ENCODE peak calls at places on chromosomes 1 and 21, in nine cellular contexts. One of them, this sample, is unnamed.

GRCh38 chr1:21344750-21345443 is 54.6 kb upstream of the ECE1 start:
- DNase-seq in Karpas-422: peak
- DNase-seq in pancreas: peak
- DNase-seq in Caki2: no peak
- DNase-seq in stimulated activated CD8-positive, alpha-beta memory T cell treated with anti-CD3 and anti-CD28 coated beads, Interleukin-4, amount 100 ng/mL, for 48 hours: peak
- DNase-seq in GM12864: no peak
- DNase-seq in AG08396: no peak
- DNase-seq in NCI-H2081 treated with DMSO at 0.1 percent for 48 hours: no peak
- DNase-seq in NCI-H510A treated with DMSO at 0.1 percent for 48 hours: no peak
- DNase-seq in this sample: no peak

GRCh38 chr1:223670458-223671159 is 5.1 kb upstream of the CAPN8 start:
- DNase-seq in Karpas-422: peak
- DNase-seq in pancreas: no peak
- DNase-seq in Caki2: peak
- DNase-seq in stimulated activated CD8-positive, alpha-beta memory T cell treated with anti-CD3 and anti-CD28 coated beads, Interleukin-4, amount 100 ng/mL, for 48 hours: no peak
- DNase-seq in GM12864: no peak
- DNase-seq in AG08396: peak
- DNase-seq in NCI-H2081 treated with DMSO at 0.1 percent for 48 hours: no peak
- DNase-seq in NCI-H510A treated with DMSO at 0.1 percent for 48 hours: peak
- DNase-seq in this sample: peak

GRCh38 chr1:92192246-92192645 is 25.5 kb upstream of the C1orf146 start:
- DNase-seq in Karpas-422: no peak
- DNase-seq in pancreas: no peak
- DNase-seq in Caki2: no peak
- DNase-seq in stimulated activated CD8-positive, alpha-beta memory T cell treated with anti-CD3 and anti-CD28 coated beads, Interleukin-4, amount 100 ng/mL, for 48 hours: no peak
- DNase-seq in GM12864: no peak
- DNase-seq in AG08396: no peak
- DNase-seq in NCI-H2081 treated with DMSO at 0.1 percent for 48 hours: no peak
- DNase-seq in NCI-H510A treated with DMSO at 0.1 percent for 48 hours: no peak
- DNase-seq in this sample: no peak

GRCh38 chr1:67053535-67053784 is 488 bp downstream of the SLC35D1 start:
- DNase-seq in Karpas-422: peak
- DNase-seq in pancreas: peak
- DNase-seq in Caki2: no peak
- DNase-seq in stimulated activated CD8-positive, alpha-beta memory T cell treated with anti-CD3 and anti-CD28 coated beads, Interleukin-4, amount 100 ng/mL, for 48 hours: no peak
- DNase-seq in GM12864: no peak
- DNase-seq in AG08396: peak
- DNase-seq in NCI-H2081 treated with DMSO at 0.1 percent for 48 hours: no peak
- DNase-seq in NCI-H510A treated with DMSO at 0.1 percent for 48 hours: no peak
- DNase-seq in this sample: peak

GRCh38 chr1:157189096-157189495 is 50.9 kb upstream of the ETV3 start:
- DNase-seq in Karpas-422: no peak
- DNase-seq in pancreas: no peak
- DNase-seq in Caki2: no peak
- DNase-seq in stimulated activated CD8-positive, alpha-beta memory T cell treated with anti-CD3 and anti-CD28 coated beads, Interleukin-4, amount 100 ng/mL, for 48 hours: no peak
- DNase-seq in GM12864: no peak
- DNase-seq in AG08396: no peak
- DNase-seq in NCI-H2081 treated with DMSO at 0.1 percent for 48 hours: no peak
- DNase-seq in NCI-H510A treated with DMSO at 0.1 percent for 48 hours: no peak
- DNase-seq in this sample: no peak

GRCh38 chr1:11730429-11730861 is 5.5 kb upstream of the AGTRAP start:
- DNase-seq in Karpas-422: peak
- DNase-seq in pancreas: no peak
- DNase-seq in Caki2: no peak
- DNase-seq in stimulated activated CD8-positive, alpha-beta memory T cell treated with anti-CD3 and anti-CD28 coated beads, Interleukin-4, amount 100 ng/mL, for 48 hours: no peak
- DNase-seq in GM12864: no peak
- DNase-seq in AG08396: no peak
- DNase-seq in NCI-H2081 treated with DMSO at 0.1 percent for 48 hours: no peak
- DNase-seq in NCI-H510A treated with DMSO at 0.1 percent for 48 hours: no peak
- DNase-seq in this sample: peak

GRCh38 chr1:26094076-26094669 is 17.5 kb upstream of the PDIK1L start:
- DNase-seq in Karpas-422: no peak
- DNase-seq in pancreas: peak
- DNase-seq in Caki2: no peak
- DNase-seq in stimulated activated CD8-positive, alpha-beta memory T cell treated with anti-CD3 and anti-CD28 coated beads, Interleukin-4, amount 100 ng/mL, for 48 hours: no peak
- DNase-seq in GM12864: no peak
- DNase-seq in AG08396: no peak
- DNase-seq in NCI-H2081 treated with DMSO at 0.1 percent for 48 hours: no peak
- DNase-seq in NCI-H510A treated with DMSO at 0.1 percent for 48 hours: no peak
- DNase-seq in this sample: no peak

GRCh38 chr1:227124461-227124860 is 184.4 kb downstream of the COQ8A start:
- DNase-seq in Karpas-422: no peak
- DNase-seq in pancreas: no peak
- DNase-seq in Caki2: no peak
- DNase-seq in stimulated activated CD8-positive, alpha-beta memory T cell treated with anti-CD3 and anti-CD28 coated beads, Interleukin-4, amount 100 ng/mL, for 48 hours: no peak
- DNase-seq in GM12864: no peak
- DNase-seq in AG08396: no peak
- DNase-seq in NCI-H2081 treated with DMSO at 0.1 percent for 48 hours: no peak
- DNase-seq in NCI-H510A treated with DMSO at 0.1 percent for 48 hours: no peak
- DNase-seq in this sample: no peak

GRCh38 chr1:46612937-46613660 is 3.5 kb downstream of the MOB3C start:
- DNase-seq in Karpas-422: no peak
- DNase-seq in pancreas: peak
- DNase-seq in Caki2: no peak
- DNase-seq in stimulated activated CD8-positive, alpha-beta memory T cell treated with anti-CD3 and anti-CD28 coated beads, Interleukin-4, amount 100 ng/mL, for 48 hours: no peak
- DNase-seq in GM12864: no peak
- DNase-seq in AG08396: no peak
- DNase-seq in NCI-H2081 treated with DMSO at 0.1 percent for 48 hours: no peak
- DNase-seq in NCI-H510A treated with DMSO at 0.1 percent for 48 hours: no peak
- DNase-seq in this sample: no peak

GRCh38 chr1:171788696-171789095 is 7.2 kb downstream of the METTL13 start:
- DNase-seq in Karpas-422: no peak
- DNase-seq in pancreas: no peak
- DNase-seq in Caki2: no peak
- DNase-seq in stimulated activated CD8-positive, alpha-beta memory T cell treated with anti-CD3 and anti-CD28 coated beads, Interleukin-4, amount 100 ng/mL, for 48 hours: no peak
- DNase-seq in GM12864: no peak
- DNase-seq in AG08396: peak
- DNase-seq in NCI-H2081 treated with DMSO at 0.1 percent for 48 hours: no peak
- DNase-seq in NCI-H510A treated with DMSO at 0.1 percent for 48 hours: no peak
- DNase-seq in this sample: peak

GRCh38 chr1:85394130-85394529 is 70.8 kb downstream of the DDAH1 start:
- DNase-seq in Karpas-422: no peak
- DNase-seq in pancreas: no peak
- DNase-seq in Caki2: no peak
- DNase-seq in stimulated activated CD8-positive, alpha-beta memory T cell treated with anti-CD3 and anti-CD28 coated beads, Interleukin-4, amount 100 ng/mL, for 48 hours: no peak
- DNase-seq in GM12864: no peak
- DNase-seq in AG08396: no peak
- DNase-seq in NCI-H2081 treated with DMSO at 0.1 percent for 48 hours: no peak
- DNase-seq in NCI-H510A treated with DMSO at 0.1 percent for 48 hours: no peak
- DNase-seq in this sample: no peak

GRCh38 chr1:41578712-41579335 is 94.3 kb upstream of the EDN2 start:
- DNase-seq in Karpas-422: peak
- DNase-seq in pancreas: no peak
- DNase-seq in Caki2: no peak
- DNase-seq in stimulated activated CD8-positive, alpha-beta memory T cell treated with anti-CD3 and anti-CD28 coated beads, Interleukin-4, amount 100 ng/mL, for 48 hours: no peak
- DNase-seq in GM12864: no peak
- DNase-seq in AG08396: peak
- DNase-seq in NCI-H2081 treated with DMSO at 0.1 percent for 48 hours: no peak
- DNase-seq in NCI-H510A treated with DMSO at 0.1 percent for 48 hours: peak
- DNase-seq in this sample: no peak

GRCh38 chr1:52552505-52553371 is at the start of gene TUT4:
- DNase-seq in Karpas-422: peak
- DNase-seq in pancreas: peak
- DNase-seq in Caki2: peak
- DNase-seq in stimulated activated CD8-positive, alpha-beta memory T cell treated with anti-CD3 and anti-CD28 coated beads, Interleukin-4, amount 100 ng/mL, for 48 hours: peak
- DNase-seq in GM12864: no peak
- DNase-seq in AG08396: peak
- DNase-seq in NCI-H2081 treated with DMSO at 0.1 percent for 48 hours: no peak
- DNase-seq in NCI-H510A treated with DMSO at 0.1 percent for 48 hours: peak
- DNase-seq in this sample: peak

GRCh38 chr1:214123061-214123784 is 135.4 kb downstream of the PROX1 start:
- DNase-seq in Karpas-422: peak
- DNase-seq in pancreas: peak
- DNase-seq in Caki2: peak
- DNase-seq in stimulated activated CD8-positive, alpha-beta memory T cell treated with anti-CD3 and anti-CD28 coated beads, Interleukin-4, amount 100 ng/mL, for 48 hours: no peak
- DNase-seq in GM12864: peak
- DNase-seq in AG08396: peak
- DNase-seq in NCI-H2081 treated with DMSO at 0.1 percent for 48 hours: peak
- DNase-seq in NCI-H510A treated with DMSO at 0.1 percent for 48 hours: peak
- DNase-seq in this sample: peak

GRCh38 chr1:170881268-170882265 is 53.8 kb upstream of the MROH9 start:
- DNase-seq in Karpas-422: peak
- DNase-seq in pancreas: no peak
- DNase-seq in Caki2: no peak
- DNase-seq in stimulated activated CD8-positive, alpha-beta memory T cell treated with anti-CD3 and anti-CD28 coated beads, Interleukin-4, amount 100 ng/mL, for 48 hours: no peak
- DNase-seq in GM12864: peak
- DNase-seq in AG08396: peak
- DNase-seq in NCI-H2081 treated with DMSO at 0.1 percent for 48 hours: no peak
- DNase-seq in NCI-H510A treated with DMSO at 0.1 percent for 48 hours: peak
- DNase-seq in this sample: peak

GRCh38 chr1:11062965-11063401 is 3.2 kb upstream of the SRM start:
- DNase-seq in Karpas-422: no peak
- DNase-seq in pancreas: no peak
- DNase-seq in Caki2: no peak
- DNase-seq in stimulated activated CD8-positive, alpha-beta memory T cell treated with anti-CD3 and anti-CD28 coated beads, Interleukin-4, amount 100 ng/mL, for 48 hours: peak
- DNase-seq in GM12864: peak
- DNase-seq in AG08396: no peak
- DNase-seq in NCI-H2081 treated with DMSO at 0.1 percent for 48 hours: no peak
- DNase-seq in NCI-H510A treated with DMSO at 0.1 percent for 48 hours: no peak
- DNase-seq in this sample: peak

GRCh38 chr1:90045853-90046563 is 51.1 kb downstream of the ZNF326 start:
- DNase-seq in Karpas-422: peak
- DNase-seq in pancreas: no peak
- DNase-seq in Caki2: peak
- DNase-seq in stimulated activated CD8-positive, alpha-beta memory T cell treated with anti-CD3 and anti-CD28 coated beads, Interleukin-4, amount 100 ng/mL, for 48 hours: peak
- DNase-seq in GM12864: no peak
- DNase-seq in AG08396: peak
- DNase-seq in NCI-H2081 treated with DMSO at 0.1 percent for 48 hours: no peak
- DNase-seq in NCI-H510A treated with DMSO at 0.1 percent for 48 hours: peak
- DNase-seq in this sample: peak

GRCh38 chr21:42439284-42440186 is 35.8 kb downstream of the UBASH3A start:
- DNase-seq in Karpas-422: no peak
- DNase-seq in pancreas: no peak
- DNase-seq in Caki2: no peak
- DNase-seq in stimulated activated CD8-positive, alpha-beta memory T cell treated with anti-CD3 and anti-CD28 coated beads, Interleukin-4, amount 100 ng/mL, for 48 hours: peak
- DNase-seq in GM12864: no peak
- DNase-seq in AG08396: no peak
- DNase-seq in NCI-H2081 treated with DMSO at 0.1 percent for 48 hours: no peak
- DNase-seq in NCI-H510A treated with DMSO at 0.1 percent for 48 hours: no peak
- DNase-seq in this sample: no peak

GRCh38 chr1:169072945-169073725 is 33.4 kb upstream of the ATP1B1 start:
- DNase-seq in Karpas-422: no peak
- DNase-seq in pancreas: no peak
- DNase-seq in Caki2: no peak
- DNase-seq in stimulated activated CD8-positive, alpha-beta memory T cell treated with anti-CD3 and anti-CD28 coated beads, Interleukin-4, amount 100 ng/mL, for 48 hours: no peak
- DNase-seq in GM12864: no peak
- DNase-seq in AG08396: no peak
- DNase-seq in NCI-H2081 treated with DMSO at 0.1 percent for 48 hours: no peak
- DNase-seq in NCI-H510A treated with DMSO at 0.1 percent for 48 hours: peak
- DNase-seq in this sample: no peak

GRCh38 chr1:58584082-58584895 is 7.2 kb upstream of the TACSTD2 start:
- DNase-seq in Karpas-422: no peak
- DNase-seq in pancreas: no peak
- DNase-seq in Caki2: peak
- DNase-seq in stimulated activated CD8-positive, alpha-beta memory T cell treated with anti-CD3 and anti-CD28 coated beads, Interleukin-4, amount 100 ng/mL, for 48 hours: peak
- DNase-seq in GM12864: no peak
- DNase-seq in AG08396: peak
- DNase-seq in NCI-H2081 treated with DMSO at 0.1 percent for 48 hours: no peak
- DNase-seq in NCI-H510A treated with DMSO at 0.1 percent for 48 hours: no peak
- DNase-seq in this sample: peak

GRCh38 chr21:43884861-43885370 is 19.9 kb downstream of the AGPAT3 start:
- DNase-seq in Karpas-422: no peak
- DNase-seq in pancreas: peak
- DNase-seq in Caki2: no peak
- DNase-seq in stimulated activated CD8-positive, alpha-beta memory T cell treated with anti-CD3 and anti-CD28 coated beads, Interleukin-4, amount 100 ng/mL, for 48 hours: no peak
- DNase-seq in GM12864: no peak
- DNase-seq in AG08396: no peak
- DNase-seq in NCI-H2081 treated with DMSO at 0.1 percent for 48 hours: no peak
- DNase-seq in NCI-H510A treated with DMSO at 0.1 percent for 48 hours: no peak
- DNase-seq in this sample: no peak

GRCh38 chr1:113870778-113871177 is 734 bp downstream of the PTPN22 start:
- DNase-seq in Karpas-422: no peak
- DNase-seq in pancreas: no peak
- DNase-seq in Caki2: no peak
- DNase-seq in stimulated activated CD8-positive, alpha-beta memory T cell treated with anti-CD3 and anti-CD28 coated beads, Interleukin-4, amount 100 ng/mL, for 48 hours: no peak
- DNase-seq in GM12864: no peak
- DNase-seq in AG08396: no peak
- DNase-seq in NCI-H2081 treated with DMSO at 0.1 percent for 48 hours: no peak
- DNase-seq in NCI-H510A treated with DMSO at 0.1 percent for 48 hours: no peak
- DNase-seq in this sample: no peak

GRCh38 chr1:30512253-30512921 is 211.0 kb downstream of the MATN1 start:
- DNase-seq in Karpas-422: no peak
- DNase-seq in pancreas: no peak
- DNase-seq in Caki2: no peak
- DNase-seq in stimulated activated CD8-positive, alpha-beta memory T cell treated with anti-CD3 and anti-CD28 coated beads, Interleukin-4, amount 100 ng/mL, for 48 hours: no peak
- DNase-seq in GM12864: no peak
- DNase-seq in AG08396: no peak
- DNase-seq in NCI-H2081 treated with DMSO at 0.1 percent for 48 hours: no peak
- DNase-seq in NCI-H510A treated with DMSO at 0.1 percent for 48 hours: no peak
- DNase-seq in this sample: peak

GRCh38 chr21:34078915-34079314 is 5.5 kb downstream of the MRPS6 start:
- DNase-seq in Karpas-422: no peak
- DNase-seq in pancreas: no peak
- DNase-seq in Caki2: no peak
- DNase-seq in stimulated activated CD8-positive, alpha-beta memory T cell treated with anti-CD3 and anti-CD28 coated beads, Interleukin-4, amount 100 ng/mL, for 48 hours: no peak
- DNase-seq in GM12864: no peak
- DNase-seq in AG08396: no peak
- DNase-seq in NCI-H2081 treated with DMSO at 0.1 percent for 48 hours: no peak
- DNase-seq in NCI-H510A treated with DMSO at 0.1 percent for 48 hours: no peak
- DNase-seq in this sample: no peak

This sample was measured in AG08395.